ENCODE peak calls at places on chromosomes 7 and 10, in seven cellular contexts. R is breast epithelium, B is endothelial cell of umbilical vein, U is upper lobe of left lung, A is HepG2, K is stomach, I is HCT116. F is an unnamed sample.

GRCh38 chr10:17872191-17873091 is 63.3 kb downstream of the MRC1 start:
- DNase-seq in I (peak; percentile 23), A (peak; percentile 1), B (peak; percentile 73), K (no peak), U (no peak), R (no peak), F (peak; percentile 16)

GRCh38 chr7:7103343-7104313 is 78.7 kb upstream of the C1GALT1 start:
- DNase-seq in U (peak; percentile 45), A (peak; percentile 61), R (no peak), B (peak; percentile 70), K (no peak), I (peak; percentile 48), F (no peak)

GRCh38 chr10:101986277-101986971 is 69.5 kb downstream of the ARMH3 start:
- DNase-seq in I (no peak), A (no peak), R (no peak), U (no peak), B (peak; percentile 47), K (peak; percentile 53), F (peak; percentile 23)

GRCh38 chr7:66016131-66016461 is 34.1 kb upstream of the GUSB start:
- DNase-seq in R (no peak), U (no peak), K (no peak), I (no peak), B (peak; percentile 59), A (peak; percentile 54), F (no peak)

GRCh38 chr7:645606-646005 is 80.9 kb upstream of the DNAAF5 start:
- DNase-seq in K (no peak), R (no peak), I (no peak), B (no peak), U (no peak), A (no peak), F (no peak)

GRCh38 chr7:25672476-25672875 is 444.2 kb upstream of the NPVF start:
- DNase-seq in A (no peak), K (no peak), U (no peak), B (no peak), I (no peak), R (no peak), F (no peak)

GRCh38 chr10:126841341-126841902 is 63.8 kb upstream of the DOCK1 start:
- DNase-seq in R (no peak), I (no peak), K (no peak), U (no peak), A (no peak), B (no peak), F (peak; percentile 49)

GRCh38 chr7:98788921-98789320 is 80.9 kb downstream of the TMEM130 start:
- DNase-seq in K (no peak), I (no peak), B (no peak), R (no peak), U (no peak), A (no peak), F (no peak)

GRCh38 chr7:68783671-68784070 is 814.6 kb upstream of the AUTS2 start:
- DNase-seq in A (no peak), I (no peak), K (no peak), B (no peak), R (no peak), U (no peak), F (no peak)

GRCh38 chr10:124245806-124246440 is 152.5 kb upstream of the CHST15 start:
- DNase-seq in A (no peak), I (no peak), U (no peak), K (peak; percentile 17), B (no peak), R (no peak), F (peak; percentile 2)

GRCh38 chr7:4450483-4450882 is 231.6 kb upstream of the FOXK1 start:
- DNase-seq in A (no peak), K (no peak), U (no peak), I (peak; percentile 0), B (no peak), R (no peak), F (no peak)

GRCh38 chr7:53800746-53801145 is 741.4 kb upstream of the VSTM2A start:
- DNase-seq in U (no peak), B (no peak), K (no peak), R (no peak), A (no peak), I (no peak), F (no peak)

GRCh38 chr7:156497776-156498509 is 142.6 kb upstream of the RNF32 start:
- DNase-seq in K (no peak), A (no peak), U (peak; percentile 43), B (no peak), R (no peak), I (no peak), F (no peak)
- TF ChIP-seq POLR2AphosphoS5 in K (no peak), A (no peak), U (no peak), B (no peak), R (no peak), I (no peak), F (no peak)

GRCh38 chr10:86670876-86671275 is 2.6 kb downstream of the LDB3 start:
- DNase-seq in R (no peak), K (no peak), A (no peak), B (no peak), I (no peak), U (no peak), F (no peak)
- H3K4me1 ChIP-seq in R (no peaks in the 10 kb centered on the region), K (peaks cover 75% of the 10 kb centered on the region), A (no peaks in the 10 kb centered on the region), B (no peaks in the 10 kb centered on the region), I (peaks cover 9% of the 10 kb centered on the region), U (no peaks in the 10 kb centered on the region), F (peaks cover 37% of the 10 kb centered on the region)

DNA sequence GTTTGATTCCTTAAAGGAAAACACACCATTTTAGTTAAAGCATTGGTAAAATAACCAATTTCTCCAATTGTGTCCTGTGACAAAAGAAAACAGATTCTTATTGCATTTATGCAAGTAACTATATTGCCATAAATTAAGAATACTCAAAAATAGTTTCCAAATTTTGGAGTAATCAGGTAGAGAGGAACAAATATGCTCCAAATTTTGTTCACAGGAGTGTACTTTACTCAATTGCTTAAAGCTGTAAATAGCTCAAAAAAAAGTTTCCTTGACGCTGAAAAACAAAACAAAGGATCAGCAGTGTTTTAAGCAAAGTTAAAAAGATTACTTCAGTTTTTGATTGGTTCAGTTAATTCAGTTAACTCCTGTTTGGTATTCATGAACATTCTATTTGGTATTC is 52.2 kb upstream of the INHBA start:
- DNase-seq in A (no peak), R (no peak), I (no peak), U (no peak), B (no peak), K (no peak), F (no peak)
- H3K9me3 ChIP-seq in A (peaks cover 96% of the 10 kb centered on the region), R (peaks cover 21% of the 10 kb centered on the region), I (peaks cover 4% of the 10 kb centered on the region), U (peaks cover 3% of the 10 kb centered on the region), B (no peaks in the 10 kb centered on the region), K (peaks cover 20% of the 10 kb centered on the region), F (peaks cover 16% of the 10 kb centered on the region)

GRCh38 chr10:5828725-5829124 is 15.5 kb upstream of the GDI2 start:
- DNase-seq in U (no peak), B (no peak), A (no peak), K (no peak), I (no peak), R (no peak), F (no peak)

GRCh38 chr10:5827841-5828240 is 14.6 kb upstream of the GDI2 start:
- DNase-seq in R (no peak), I (no peak), K (no peak), U (no peak), A (no peak), B (no peak), F (no peak)

GRCh38 chr10:5831446-5831782 is 18.2 kb upstream of the GDI2 start:
- DNase-seq in B (no peak), K (no peak), A (peak; percentile 51), R (no peak), U (no peak), I (no peak), F (no peak)

GRCh38 chr10:5830629-5831445 is 17.6 kb upstream of the GDI2 start:
- DNase-seq in I (no peak), R (no peak), A (no peak), K (no peak), B (no peak), U (peak; percentile 56), F (no peak)

GRCh38 chr10:5829267-5829666 is 16.0 kb upstream of the GDI2 start:
- DNase-seq in A (no peak), B (no peak), K (peak; percentile 32), I (no peak), U (no peak), R (no peak), F (no peak)
- TF ChIP-seq POLR2AphosphoS5 in A (no peak), B (no peak), K (no peak), I (no peak), U (no peak), R (no peak), F (no peak)

DNA sequence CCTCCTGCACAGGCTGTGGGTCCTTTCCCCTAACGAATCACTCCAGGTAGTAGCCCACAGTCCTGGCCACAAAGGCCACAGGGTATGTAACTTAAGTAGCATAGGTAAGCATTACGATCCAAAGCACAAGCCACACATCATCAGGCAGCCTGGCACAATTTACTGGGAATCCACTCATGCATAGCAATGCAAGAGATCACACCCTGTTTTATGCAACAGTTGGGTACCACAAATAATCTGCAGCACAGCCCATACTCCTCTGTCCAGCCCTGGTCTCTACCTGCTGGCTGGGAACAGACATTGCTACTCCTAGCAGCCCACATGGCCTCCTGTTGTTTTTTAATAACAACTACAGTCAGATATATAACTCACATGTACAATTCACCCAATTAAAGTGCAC is 34.3 kb downstream of the SRPK2 start:
- DNase-seq in A (no peak), R (no peak), I (no peak), K (no peak), U (no peak), B (no peak), F (no peak)
- H3K4me1 ChIP-seq in A (peaks cover 58% of the 10 kb centered on the region), R (peaks cover 8% of the 10 kb centered on the region), I (peaks cover 27% of the 10 kb centered on the region), K (peaks cover 64% of the 10 kb centered on the region), U (peaks cover 34% of the 10 kb centered on the region), B (peaks cover 13% of the 10 kb centered on the region), F (peaks cover 37% of the 10 kb centered on the region)

DNA sequence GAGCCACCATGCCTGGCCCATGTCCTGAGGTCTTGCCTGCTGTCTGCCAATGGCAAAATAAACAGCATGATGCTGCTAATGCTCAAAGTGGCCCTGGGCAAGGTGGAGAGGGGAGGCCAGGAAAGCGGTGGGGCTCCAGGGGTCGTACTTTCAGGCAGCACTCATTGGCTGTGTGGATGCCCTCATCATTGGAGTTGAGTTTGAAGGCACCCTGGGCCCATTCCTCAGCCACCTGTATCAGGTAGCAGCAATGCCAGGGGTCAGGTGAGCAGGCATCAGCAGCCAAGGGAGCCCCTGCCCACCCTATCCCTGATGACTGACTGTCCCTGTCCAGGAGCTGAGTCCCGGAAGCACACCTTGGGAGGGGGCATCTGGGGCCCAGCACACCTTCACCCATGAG is 902.5 kb upstream of the ZNF722 start:
- DNase-seq in A (no peak), R (no peak), K (no peak), B (no peak), I (no peak), U (no peak), F (no peak)
- H3K9me3 ChIP-seq in A (peaks cover 54% of the 10 kb centered on the region), R (peaks cover 67% of the 10 kb centered on the region), K (peaks cover 21% of the 10 kb centered on the region), B (no peaks in the 10 kb centered on the region), I (peaks cover 17% of the 10 kb centered on the region), U (no peaks in the 10 kb centered on the region), F (peaks cover 9% of the 10 kb centered on the region)

F was measured in transverse colon.